ENCODE peak calls at places on chromosomes 16 and 17, in six cellular contexts. K is posterior vena cava; B is HFF-Myc; H is activated T-helper 2 cell treated with anti-CD3 and anti-CD28 coated beads, Interferon-gamma antibody, Interleukin-2, Interleukin-4, amounts not matched to agents 10 μg/mL and 5 μg/mL and 100 μg/mL, durations not matched to agents 14 hours and 24 hours and 36 hours; V is stimulated activated CD4-positive, alpha-beta T cell treated with anti-CD3 and anti-CD28 coated beads, TNF-alpha, amount 100 ng/mL, for 48 hours; R is OCI-M1. L is an unnamed sample.

GRCh38 chr17:41500131-41500911 is 5.1 kb downstream of the KRT13 start:
- DNase-seq in V (no peak), B (peak), R (peak), H (no peak), K (no peak), L (no peak)

GRCh38 chr17:61750656-61751055 is 112.7 kb downstream of the BRIP1 start:
- DNase-seq in K (no peak), V (no peak), H (no peak), R (no peak), B (no peak), L (no peak)

GRCh38 chr17:48515925-48516900 is 14.6 kb downstream of the HOXB1 start:
- DNase-seq in H (no peak), B (no peak), R (no peak), V (no peak), K (no peak), L (no peak)

GRCh38 chr17:49889500-49889899 is 41.6 kb upstream of the TAC4 start:
- DNase-seq in H (no peak), K (no peak), V (no peak), R (no peak), B (no peak), L (no peak)

GRCh38 chr16:46688101-46688656 is 799 bp downstream of the VPS35 start:
- DNase-seq in R (peak), B (peak), H (no peak), K (peak), V (no peak), L (no peak)

GRCh38 chr17:8698142-8699050 is 46.2 kb downstream of the CCDC42 start:
- DNase-seq in H (no peak), V (no peak), R (no peak), B (peak), K (peak), L (no peak)

GRCh38 chr17:7026471-7027115 is 3.7 kb downstream of the BCL6B start:
- DNase-seq in H (no peak), B (no peak), R (no peak), K (peak), V (no peak), L (no peak)

GRCh38 chr17:72121164-72122001 is 563 bp downstream of the SOX9 start:
- DNase-seq in R (no peak), H (no peak), K (no peak), B (no peak), V (no peak), L (no peak)

GRCh38 chr17:13558588-13558987 is 43.1 kb downstream of the HS3ST3A1 start:
- DNase-seq in B (no peak), R (peak), H (no peak), K (no peak), V (no peak), L (no peak)

GRCh38 chr16:22252317-22252716 is 44.9 kb upstream of the POLR3E start:
- DNase-seq in R (no peak), V (no peak), B (no peak), K (no peak), H (no peak), L (peak)

GRCh38 chr17:44084131-44084538 is 13.6 kb downstream of the G6PC3 start:
- DNase-seq in H (no peak), R (peak), K (no peak), V (no peak), B (no peak), L (no peak)

GRCh38 chr16:890716-891352 is 80.0 kb downstream of the LMF1 start:
- DNase-seq in R (no peak), V (no peak), H (no peak), K (no peak), B (no peak), L (no peak)

GRCh38 chr16:11546522-11547485 is 39.9 kb downstream of the LITAF start:
- DNase-seq in H (no peak), R (no peak), V (no peak), K (no peak), B (no peak), L (no peak)

GRCh38 chr16:65884018-65884417 is 482.5 kb upstream of the CDH5 start:
- DNase-seq in B (peak), R (no peak), K (no peak), H (no peak), V (no peak), L (no peak)

GRCh38 chr16:13168091-13168572 is 266.7 kb downstream of the SHISA9 start:
- DNase-seq in H (no peak), K (no peak), B (no peak), V (no peak), R (no peak), L (peak)

GRCh38 chr16:75789237-75789636 is 62.9 kb upstream of the CPHXL start:
- DNase-seq in R (peak), H (no peak), K (no peak), B (peak), V (no peak), L (peak)

GRCh38 chr16:63575031-63575430 is 1538.8 kb upstream of the CDH8 start:
- DNase-seq in H (no peak), R (no peak), K (no peak), B (no peak), V (no peak), L (no peak)

GRCh38 chr17:64736804-64737492 is 74.8 kb upstream of the SMURF2 start:
- DNase-seq in K (no peak), V (peak), H (peak), B (no peak), R (peak), L (no peak)

GRCh38 chr16:66127459-66128362 is 238.8 kb upstream of the CDH5 start:
- DNase-seq in H (no peak), V (no peak), B (no peak), R (no peak), K (no peak), L (no peak)

GRCh38 chr17:29583324-29584248 is 5.9 kb downstream of the GIT1 start:
- DNase-seq in V (no peak), R (no peak), K (no peak), B (no peak), H (no peak), L (no peak)

GRCh38 chr17:32349503-32349853 is 479 bp upstream of the ZNF207 start:
- DNase-seq in B (no peak), R (peak), H (no peak), V (no peak), K (peak), L (no peak)

GRCh38 chr17:77372444-77373297 is 231.9 kb downstream of the SEC14L1 start:
- DNase-seq in H (peak), K (peak), R (peak), B (no peak), V (no peak), L (no peak)

GRCh38 chr16:82630219-82630618 is 3.5 kb downstream of the CDH13 start:
- DNase-seq in K (no peak), B (no peak), R (no peak), V (no peak), H (no peak), L (no peak)

GRCh38 chr17:77111916-77112315 is 28.9 kb upstream of the SEC14L1 start:
- DNase-seq in R (no peak), V (no peak), B (no peak), K (no peak), H (no peak), L (no peak)

GRCh38 chr16:15466886-15467781 is 32.7 kb downstream of the BMERB1 start:
- DNase-seq in V (no peak), H (no peak), K (no peak), R (peak), B (no peak), L (no peak)

GRCh38 chr16:50627419-50627818 is 53.7 kb downstream of the SNX20 start:
- DNase-seq in V (no peak), R (peak), K (no peak), H (peak), B (no peak), L (no peak)

GRCh38 chr17:75020331-75021110 is 8.1 kb downstream of the MRPL58 start:
- DNase-seq in V (no peak), R (no peak), H (no peak), K (no peak), B (no peak), L (no peak)

GRCh38 chr17:77802811-77803220 is 155.7 kb upstream of the TNRC6C start:
- DNase-seq in V (no peak), K (peak), H (no peak), R (no peak), B (no peak), L (no peak)

GRCh38 chr16:87897563-87898505 is 28.5 kb upstream of the SLC7A5 start:
- DNase-seq in B (no peak), K (no peak), V (peak), R (no peak), H (peak), L (no peak)

GRCh38 chr17:56305017-56305416 is 151.7 kb downstream of the ANKFN1 start:
- DNase-seq in R (peak), K (no peak), H (no peak), B (no peak), V (no peak), L (no peak)

L was measured in iPS DF 6.9.